ENCODE peak calls at places on chromosomes 12 and 14, in six cellular contexts. One of them, this sample, is unnamed.

GRCh38 chr12:127101086-127101485 is 1165.9 kb upstream of the TMEM132C start:
- DNase-seq in heart left ventricle: no peak
- DNase-seq in stimulated activated naive CD8-positive, alpha-beta T cell treated with anti-CD3 and anti-CD28 coated beads, Interleukin-15, Interleukin-2, amounts not matched to agents 100 U/mL and 50 U/mL, for 24 hours: no peak
- DNase-seq in NCI-H226: no peak
- DNase-seq in NCI-H1092: no peak
- DNase-seq in activated T-cell treated with anti-CD3 and anti-CD28 coated beads, Interleukin-2, amount 50 U/mL, for 48 hours: no peak
- DNase-seq in this sample: no peak

GRCh38 chr12:44774815-44775411 is 101.2 kb downstream of the NELL2 start:
- DNase-seq in heart left ventricle: peak
- DNase-seq in stimulated activated naive CD8-positive, alpha-beta T cell treated with anti-CD3 and anti-CD28 coated beads, Interleukin-15, Interleukin-2, amounts not matched to agents 100 U/mL and 50 U/mL, for 24 hours: peak
- DNase-seq in NCI-H226: no peak
- DNase-seq in NCI-H1092: no peak
- DNase-seq in activated T-cell treated with anti-CD3 and anti-CD28 coated beads, Interleukin-2, amount 50 U/mL, for 48 hours: peak
- DNase-seq in this sample: no peak

GRCh38 chr14:99198746-99199145 is 73.3 kb downstream of the BCL11B start:
- DNase-seq in heart left ventricle: no peak
- DNase-seq in stimulated activated naive CD8-positive, alpha-beta T cell treated with anti-CD3 and anti-CD28 coated beads, Interleukin-15, Interleukin-2, amounts not matched to agents 100 U/mL and 50 U/mL, for 24 hours: no peak
- DNase-seq in NCI-H226: no peak
- DNase-seq in NCI-H1092: no peak
- DNase-seq in activated T-cell treated with anti-CD3 and anti-CD28 coated beads, Interleukin-2, amount 50 U/mL, for 48 hours: no peak
- DNase-seq in this sample: no peak

GRCh38 chr12:56160160-56160763 is 2.1 kb downstream of the MYL6 start:
- DNase-seq in heart left ventricle: no peak
- DNase-seq in stimulated activated naive CD8-positive, alpha-beta T cell treated with anti-CD3 and anti-CD28 coated beads, Interleukin-15, Interleukin-2, amounts not matched to agents 100 U/mL and 50 U/mL, for 24 hours: peak
- DNase-seq in NCI-H226: no peak
- DNase-seq in NCI-H1092: no peak
- DNase-seq in activated T-cell treated with anti-CD3 and anti-CD28 coated beads, Interleukin-2, amount 50 U/mL, for 48 hours: peak
- DNase-seq in this sample: peak

GRCh38 chr12:104971276-104971675 is 13.2 kb upstream of the SLC41A2 start:
- DNase-seq in heart left ventricle: no peak
- DNase-seq in stimulated activated naive CD8-positive, alpha-beta T cell treated with anti-CD3 and anti-CD28 coated beads, Interleukin-15, Interleukin-2, amounts not matched to agents 100 U/mL and 50 U/mL, for 24 hours: no peak
- DNase-seq in NCI-H226: peak
- DNase-seq in NCI-H1092: no peak
- DNase-seq in activated T-cell treated with anti-CD3 and anti-CD28 coated beads, Interleukin-2, amount 50 U/mL, for 48 hours: no peak
- DNase-seq in this sample: no peak

GRCh38 chr12:25459541-25459951 is 93.5 kb downstream of the LMNTD1 start:
- DNase-seq in heart left ventricle: peak
- DNase-seq in stimulated activated naive CD8-positive, alpha-beta T cell treated with anti-CD3 and anti-CD28 coated beads, Interleukin-15, Interleukin-2, amounts not matched to agents 100 U/mL and 50 U/mL, for 24 hours: no peak
- DNase-seq in NCI-H226: no peak
- DNase-seq in NCI-H1092: no peak
- DNase-seq in activated T-cell treated with anti-CD3 and anti-CD28 coated beads, Interleukin-2, amount 50 U/mL, for 48 hours: no peak
- DNase-seq in this sample: peak

GRCh38 chr14:31154956-31155355 is 52.6 kb downstream of the HECTD1 start:
- DNase-seq in heart left ventricle: no peak
- DNase-seq in stimulated activated naive CD8-positive, alpha-beta T cell treated with anti-CD3 and anti-CD28 coated beads, Interleukin-15, Interleukin-2, amounts not matched to agents 100 U/mL and 50 U/mL, for 24 hours: no peak
- DNase-seq in NCI-H226: peak
- DNase-seq in NCI-H1092: no peak
- DNase-seq in activated T-cell treated with anti-CD3 and anti-CD28 coated beads, Interleukin-2, amount 50 U/mL, for 48 hours: no peak
- DNase-seq in this sample: no peak

GRCh38 chr12:124994435-124994975 is 1.1 kb downstream of the BRI3BP start:
- DNase-seq in heart left ventricle: no peak
- DNase-seq in stimulated activated naive CD8-positive, alpha-beta T cell treated with anti-CD3 and anti-CD28 coated beads, Interleukin-15, Interleukin-2, amounts not matched to agents 100 U/mL and 50 U/mL, for 24 hours: peak
- DNase-seq in NCI-H226: no peak
- DNase-seq in NCI-H1092: no peak
- DNase-seq in activated T-cell treated with anti-CD3 and anti-CD28 coated beads, Interleukin-2, amount 50 U/mL, for 48 hours: no peak
- DNase-seq in this sample: peak

GRCh38 chr14:32007755-32008374 is 69.2 kb upstream of the ARHGAP5 start:
- DNase-seq in heart left ventricle: no peak
- DNase-seq in stimulated activated naive CD8-positive, alpha-beta T cell treated with anti-CD3 and anti-CD28 coated beads, Interleukin-15, Interleukin-2, amounts not matched to agents 100 U/mL and 50 U/mL, for 24 hours: no peak
- DNase-seq in NCI-H226: no peak
- DNase-seq in NCI-H1092: no peak
- DNase-seq in activated T-cell treated with anti-CD3 and anti-CD28 coated beads, Interleukin-2, amount 50 U/mL, for 48 hours: no peak
- DNase-seq in this sample: no peak

GRCh38 chr14:68566075-68566474 is 226.8 kb downstream of the ZFP36L1 start:
- DNase-seq in heart left ventricle: no peak
- DNase-seq in stimulated activated naive CD8-positive, alpha-beta T cell treated with anti-CD3 and anti-CD28 coated beads, Interleukin-15, Interleukin-2, amounts not matched to agents 100 U/mL and 50 U/mL, for 24 hours: no peak
- DNase-seq in NCI-H226: no peak
- DNase-seq in NCI-H1092: no peak
- DNase-seq in activated T-cell treated with anti-CD3 and anti-CD28 coated beads, Interleukin-2, amount 50 U/mL, for 48 hours: no peak
- DNase-seq in this sample: no peak

GRCh38 chr12:114826233-114826632 is 142.3 kb upstream of the TBX3 start:
- DNase-seq in heart left ventricle: no peak
- DNase-seq in stimulated activated naive CD8-positive, alpha-beta T cell treated with anti-CD3 and anti-CD28 coated beads, Interleukin-15, Interleukin-2, amounts not matched to agents 100 U/mL and 50 U/mL, for 24 hours: no peak
- DNase-seq in NCI-H226: no peak
- DNase-seq in NCI-H1092: no peak
- DNase-seq in activated T-cell treated with anti-CD3 and anti-CD28 coated beads, Interleukin-2, amount 50 U/mL, for 48 hours: no peak
- DNase-seq in this sample: no peak